ENCODE peak calls at places on chromosomes 3 and 15, in eight cellular contexts. A is BJ; T is brain microvascular endothelial cell; F is NCI-H1092; Q is PC-9; N is activated CD8-positive, alpha-beta T cell treated with anti-CD3 and anti-CD28 coated beads for 36 hours; Y is activated naive CD4-positive, alpha-beta T cell treated with Interleukin-2 at 50 U/mL for 16 hours; E is left ventricle myocardium superior. D is an unnamed sample.

GRCh38 chr15:98599911-98600685 is 48.2 kb upstream of the IGF1R start:
- DNase-seq in A (no peak), T (peak; percentile 59), F (no peak), Q (peak; percentile 12), N (peak; percentile 60), Y (peak; percentile 9), E (peak; percentile 29), D (no peak)

GRCh38 chr3:53808496-53808895 is 37.7 kb downstream of the CHDH start:
- DNase-seq in A (no peak), T (no peak), F (no peak), Q (no peak), N (no peak), Y (no peak), E (no peak), D (no peak)

GRCh38 chr3:19652336-19652735 is 281.7 kb downstream of the EFHB start:
- DNase-seq in A (no peak), T (no peak), F (no peak), Q (no peak), N (no peak), Y (no peak), E (no peak), D (no peak)

GRCh38 chr15:88896339-88897033 is 1.1 kb upstream of the HAPLN3 start:
- DNase-seq in A (no peak), T (no peak), F (no peak), Q (no peak), N (no peak), Y (no peak), E (no peak), D (no peak)

GRCh38 chr3:127788436-127788835 is 33.9 kb downstream of the MGLL start:
- DNase-seq in A (no peak), T (no peak), F (no peak), Q (no peak), N (no peak), Y (no peak), E (no peak), D (no peak)

GRCh38 chr3:81013360-81013759 is 748.1 kb downstream of the GBE1 start:
- DNase-seq in A (no peak), T (no peak), F (no peak), Q (no peak), N (no peak), Y (no peak), E (no peak), D (no peak)

GRCh38 chr3:134330895-134331810 is 43.1 kb downstream of the AMOTL2 start:
- DNase-seq in A (peak; percentile 84), T (peak; percentile 43), F (no peak), Q (peak; percentile 84), N (no peak), Y (no peak), E (peak; percentile 40), D (no peak)

GRCh38 chr15:38176155-38176554 is 76.5 kb upstream of the SPRED1 start:
- DNase-seq in A (no peak), T (peak; percentile 75), F (no peak), Q (no peak), N (no peak), Y (no peak), E (no peak), D (peak; percentile 19)

GRCh38 chr3:65597225-65597951 is 441.3 kb downstream of the MAGI1 start:
- DNase-seq in A (no peak), T (no peak), F (peak; percentile 10), Q (no peak), N (no peak), Y (no peak), E (peak; percentile 38), D (no peak)

GRCh38 chr3:150635076-150635475 is 32.0 kb downstream of the SELENOT start:
- DNase-seq in A (no peak), T (no peak), F (no peak), Q (no peak), N (no peak), Y (no peak), E (no peak), D (no peak)

GRCh38 chr3:136283627-136284026 is 33.5 kb downstream of the PCCB start:
- DNase-seq in A (no peak), T (peak; percentile 40), F (no peak), Q (no peak), N (no peak), Y (no peak), E (no peak), D (no peak)

GRCh38 chr3:58164199-58164879 is 46.4 kb downstream of the DNASE1L3 start:
- DNase-seq in A (no peak), T (no peak), F (peak; percentile 80), Q (peak; percentile 65), N (no peak), Y (no peak), E (peak; percentile 91), D (no peak)

D was measured in HTR-8/SVneo.